ENCODE peak calls at places on chromosomes 7 and 10, in six cellular contexts. One of them, this sample, is unnamed.
A peak's percentile ranks its signal among the peaks of the same experiment; 100 is the strongest.

GRCh38 chr10:71584461-71584860 is 135.1 kb downstream of the C10orf105 start:
- DNase-seq in KBM-7: no peak
- DNase-seq in stimulated activated CD4-positive, alpha-beta T cell treated with anti-CD3 and anti-CD28 coated beads, TNF-alpha, amount 100 ng/mL, for 4 hours: no peak
- DNase-seq in psoas muscle: no peak
- DNase-seq in type B pancreatic cell: no peak
- DNase-seq in Calu3: no peak
- DNase-seq in this sample: no peak

GRCh38 chr7:158030071-158030470 is 557.6 kb downstream of the PTPRN2 start:
- DNase-seq in KBM-7: no peak
- DNase-seq in stimulated activated CD4-positive, alpha-beta T cell treated with anti-CD3 and anti-CD28 coated beads, TNF-alpha, amount 100 ng/mL, for 4 hours: no peak
- DNase-seq in psoas muscle: no peak
- DNase-seq in type B pancreatic cell: no peak
- DNase-seq in Calu3: no peak
- DNase-seq in this sample: no peak

GRCh38 chr10:110212119-110213006 is 5.0 kb downstream of the MXI1 start:
- DNase-seq in KBM-7: peak; percentile 79
- DNase-seq in stimulated activated CD4-positive, alpha-beta T cell treated with anti-CD3 and anti-CD28 coated beads, TNF-alpha, amount 100 ng/mL, for 4 hours: no peak
- DNase-seq in psoas muscle: no peak
- DNase-seq in type B pancreatic cell: no peak
- DNase-seq in Calu3: no peak
- DNase-seq in this sample: no peak

GRCh38 chr7:106110885-106111670 is 1.0 kb downstream of the SYPL1 start:
- DNase-seq in KBM-7: no peak
- DNase-seq in stimulated activated CD4-positive, alpha-beta T cell treated with anti-CD3 and anti-CD28 coated beads, TNF-alpha, amount 100 ng/mL, for 4 hours: no peak
- DNase-seq in psoas muscle: no peak
- DNase-seq in type B pancreatic cell: no peak
- DNase-seq in Calu3: no peak
- DNase-seq in this sample: no peak

GRCh38 chr7:6015917-6016652 is 7.0 kb downstream of the AIMP2 start:
- DNase-seq in KBM-7: no peak
- DNase-seq in stimulated activated CD4-positive, alpha-beta T cell treated with anti-CD3 and anti-CD28 coated beads, TNF-alpha, amount 100 ng/mL, for 4 hours: no peak
- DNase-seq in psoas muscle: peak; percentile 95
- DNase-seq in type B pancreatic cell: no peak
- DNase-seq in Calu3: no peak
- DNase-seq in this sample: peak; percentile 90

GRCh38 chr10:27998178-27998953 is 513 bp downstream of the ODAD2 start:
- DNase-seq in KBM-7: peak; percentile 65
- DNase-seq in stimulated activated CD4-positive, alpha-beta T cell treated with anti-CD3 and anti-CD28 coated beads, TNF-alpha, amount 100 ng/mL, for 4 hours: no peak
- DNase-seq in psoas muscle: no peak
- DNase-seq in type B pancreatic cell: peak; percentile 72
- DNase-seq in Calu3: peak; percentile 33
- DNase-seq in this sample: peak; percentile 66

GRCh38 chr10:123272171-123272570 is 118.0 kb downstream of the BUB3 start:
- DNase-seq in KBM-7: no peak
- DNase-seq in stimulated activated CD4-positive, alpha-beta T cell treated with anti-CD3 and anti-CD28 coated beads, TNF-alpha, amount 100 ng/mL, for 4 hours: no peak
- DNase-seq in psoas muscle: no peak
- DNase-seq in type B pancreatic cell: no peak
- DNase-seq in Calu3: no peak
- DNase-seq in this sample: no peak

GRCh38 chr10:114551310-114551972 is 106.6 kb downstream of the ABLIM1 start:
- DNase-seq in KBM-7: no peak
- DNase-seq in stimulated activated CD4-positive, alpha-beta T cell treated with anti-CD3 and anti-CD28 coated beads, TNF-alpha, amount 100 ng/mL, for 4 hours: no peak
- DNase-seq in psoas muscle: no peak
- DNase-seq in type B pancreatic cell: no peak
- DNase-seq in Calu3: no peak
- DNase-seq in this sample: no peak

GRCh38 chr10:121340176-121340850 is 257.9 kb downstream of the FGFR2 start:
- DNase-seq in KBM-7: no peak
- DNase-seq in stimulated activated CD4-positive, alpha-beta T cell treated with anti-CD3 and anti-CD28 coated beads, TNF-alpha, amount 100 ng/mL, for 4 hours: no peak
- DNase-seq in psoas muscle: no peak
- DNase-seq in type B pancreatic cell: no peak
- DNase-seq in Calu3: no peak
- DNase-seq in this sample: no peak

GRCh38 chr7:50068026-50068425 is 25.0 kb downstream of the ZPBP start:
- DNase-seq in KBM-7: no peak
- DNase-seq in stimulated activated CD4-positive, alpha-beta T cell treated with anti-CD3 and anti-CD28 coated beads, TNF-alpha, amount 100 ng/mL, for 4 hours: no peak
- DNase-seq in psoas muscle: no peak
- DNase-seq in type B pancreatic cell: no peak
- DNase-seq in Calu3: peak; percentile 59
- DNase-seq in this sample: peak; percentile 29

GRCh38 chr10:131568866-131569265 is 257.3 kb upstream of the TCERG1L start:
- DNase-seq in KBM-7: no peak
- DNase-seq in stimulated activated CD4-positive, alpha-beta T cell treated with anti-CD3 and anti-CD28 coated beads, TNF-alpha, amount 100 ng/mL, for 4 hours: no peak
- DNase-seq in psoas muscle: no peak
- DNase-seq in type B pancreatic cell: peak; percentile 52
- DNase-seq in Calu3: no peak
- DNase-seq in this sample: no peak

GRCh38 chr10:57696641-57697040 is 571.1 kb downstream of the IPMK start:
- DNase-seq in KBM-7: no peak
- DNase-seq in stimulated activated CD4-positive, alpha-beta T cell treated with anti-CD3 and anti-CD28 coated beads, TNF-alpha, amount 100 ng/mL, for 4 hours: no peak
- DNase-seq in psoas muscle: no peak
- DNase-seq in type B pancreatic cell: no peak
- DNase-seq in Calu3: peak; percentile 13
- DNase-seq in this sample: peak; percentile 45

GRCh38 chr7:38002689-38003088 is 82.2 kb downstream of the EPDR1 start:
- DNase-seq in KBM-7: no peak
- DNase-seq in stimulated activated CD4-positive, alpha-beta T cell treated with anti-CD3 and anti-CD28 coated beads, TNF-alpha, amount 100 ng/mL, for 4 hours: no peak
- DNase-seq in psoas muscle: no peak
- DNase-seq in type B pancreatic cell: no peak
- DNase-seq in Calu3: no peak
- DNase-seq in this sample: peak; percentile 12

GRCh38 chr10:69047111-69047837 is 40.6 kb upstream of the SRGN start:
- DNase-seq in KBM-7: no peak
- DNase-seq in stimulated activated CD4-positive, alpha-beta T cell treated with anti-CD3 and anti-CD28 coated beads, TNF-alpha, amount 100 ng/mL, for 4 hours: no peak
- DNase-seq in psoas muscle: no peak
- DNase-seq in type B pancreatic cell: no peak
- DNase-seq in Calu3: no peak
- DNase-seq in this sample: no peak

GRCh38 chr10:103983367-103983911 is 16.5 kb downstream of the SLK start:
- DNase-seq in KBM-7: peak; percentile 64
- DNase-seq in stimulated activated CD4-positive, alpha-beta T cell treated with anti-CD3 and anti-CD28 coated beads, TNF-alpha, amount 100 ng/mL, for 4 hours: no peak
- DNase-seq in psoas muscle: no peak
- DNase-seq in type B pancreatic cell: no peak
- DNase-seq in Calu3: no peak
- DNase-seq in this sample: no peak

GRCh38 chr7:80584778-80585177 is 53.7 kb upstream of the CD36 start:
- DNase-seq in KBM-7: peak; percentile 27
- DNase-seq in stimulated activated CD4-positive, alpha-beta T cell treated with anti-CD3 and anti-CD28 coated beads, TNF-alpha, amount 100 ng/mL, for 4 hours: no peak
- DNase-seq in psoas muscle: no peak
- DNase-seq in type B pancreatic cell: no peak
- DNase-seq in Calu3: peak; percentile 29
- DNase-seq in this sample: no peak

GRCh38 chr10:14382022-14382421 is 51.3 kb upstream of the FRMD4A start:
- DNase-seq in KBM-7: no peak
- DNase-seq in stimulated activated CD4-positive, alpha-beta T cell treated with anti-CD3 and anti-CD28 coated beads, TNF-alpha, amount 100 ng/mL, for 4 hours: peak; percentile 32
- DNase-seq in psoas muscle: no peak
- DNase-seq in type B pancreatic cell: no peak
- DNase-seq in Calu3: peak; percentile 22
- DNase-seq in this sample: no peak

GRCh38 chr10:68811367-68812009 is 15.8 kb upstream of the STOX1 start:
- DNase-seq in KBM-7: no peak
- DNase-seq in stimulated activated CD4-positive, alpha-beta T cell treated with anti-CD3 and anti-CD28 coated beads, TNF-alpha, amount 100 ng/mL, for 4 hours: no peak
- DNase-seq in psoas muscle: no peak
- DNase-seq in type B pancreatic cell: no peak
- DNase-seq in Calu3: no peak
- DNase-seq in this sample: no peak

GRCh38 chr10:97076781-97077180 is 109.0 kb downstream of the SLIT1 start:
- DNase-seq in KBM-7: no peak
- DNase-seq in stimulated activated CD4-positive, alpha-beta T cell treated with anti-CD3 and anti-CD28 coated beads, TNF-alpha, amount 100 ng/mL, for 4 hours: no peak
- DNase-seq in psoas muscle: no peak
- DNase-seq in type B pancreatic cell: no peak
- DNase-seq in Calu3: no peak
- DNase-seq in this sample: no peak

GRCh38 chr7:130733866-130734524 is at the start of gene KLF14:
- DNase-seq in KBM-7: peak; percentile 20
- DNase-seq in stimulated activated CD4-positive, alpha-beta T cell treated with anti-CD3 and anti-CD28 coated beads, TNF-alpha, amount 100 ng/mL, for 4 hours: peak; percentile 44
- DNase-seq in psoas muscle: peak; percentile 72
- DNase-seq in type B pancreatic cell: no peak
- DNase-seq in Calu3: peak; percentile 30
- DNase-seq in this sample: peak; percentile 67

GRCh38 chr10:72385724-72386123 is 31.0 kb upstream of the DNAJB12 start:
- DNase-seq in KBM-7: no peak
- DNase-seq in stimulated activated CD4-positive, alpha-beta T cell treated with anti-CD3 and anti-CD28 coated beads, TNF-alpha, amount 100 ng/mL, for 4 hours: no peak
- DNase-seq in psoas muscle: no peak
- DNase-seq in type B pancreatic cell: no peak
- DNase-seq in Calu3: no peak
- DNase-seq in this sample: no peak

GRCh38 chr10:94199565-94199964 is 163.2 kb downstream of the NOC3L start:
- DNase-seq in KBM-7: no peak
- DNase-seq in stimulated activated CD4-positive, alpha-beta T cell treated with anti-CD3 and anti-CD28 coated beads, TNF-alpha, amount 100 ng/mL, for 4 hours: no peak
- DNase-seq in psoas muscle: no peak
- DNase-seq in type B pancreatic cell: no peak
- DNase-seq in Calu3: no peak
- DNase-seq in this sample: no peak